ENCODE peak calls at places on chromosomes 7 and 10, in seven cellular contexts. X is cardiac muscle cell, O is mammary epithelial cell, Z is IMR-90, C is pancreas, T is choroid plexus epithelial cell, P is fibroblast of the aortic adventitia. Y is an unnamed sample.
A peak's percentile ranks its signal among the peaks of the same experiment; 100 is the strongest.

GRCh38 chr7:154484406-154484805 is 432.2 kb downstream of the DPP6 start:
- DNase-seq in X (no peak), O (no peak), Z (no peak), C (no peak), T (no peak), P (no peak), Y (no peak)

GRCh38 chr10:132994371-132994796 is 52.0 kb upstream of the CFAP46 start:
- DNase-seq in X (peak; percentile 42), O (no peak), Z (peak; percentile 8), C (no peak), T (peak; percentile 39), P (peak; percentile 34), Y (no peak)

GRCh38 chr10:116300477-116301034 is 23.7 kb upstream of the CCDC172 start:
- DNase-seq in X (no peak), O (no peak), Z (no peak), C (no peak), T (no peak), P (no peak), Y (no peak)

GRCh38 chr7:99707096-99707495 is 27.3 kb upstream of the CYP3A5 start:
- DNase-seq in X (peak; percentile 13), O (peak; percentile 34), Z (peak; percentile 21), C (no peak), T (peak; percentile 26), P (peak; percentile 24), Y (peak; percentile 25)

GRCh38 chr7:108016841-108017775 is 14.1 kb upstream of the LAMB1 start:
- DNase-seq in X (peak; percentile 56), O (peak; percentile 90), Z (peak; percentile 70), C (no peak), T (peak; percentile 70), P (peak; percentile 74), Y (peak; percentile 89)

GRCh38 chr10:71750124-71750841 is 23.0 kb downstream of the VSIR start:
- DNase-seq in X (no peak), O (no peak), Z (no peak), C (peak; percentile 38), T (no peak), P (no peak), Y (no peak)

GRCh38 chr10:107611101-107611500 is 446.6 kb upstream of the SORCS1 start:
- DNase-seq in X (no peak), O (peak; percentile 83), Z (no peak), C (no peak), T (peak; percentile 35), P (no peak), Y (peak; percentile 91)

GRCh38 chr10:86389441-86390193 is 23.0 kb upstream of the GRID1 start:
- DNase-seq in X (peak; percentile 74), O (no peak), Z (peak; percentile 19), C (peak; percentile 85), T (peak; percentile 41), P (peak; percentile 19), Y (peak; percentile 43)

GRCh38 chr10:6885284-6885683 is 305.2 kb upstream of the PRKCQ start:
- DNase-seq in X (no peak), O (no peak), Z (no peak), C (no peak), T (no peak), P (no peak), Y (no peak)

DNA sequence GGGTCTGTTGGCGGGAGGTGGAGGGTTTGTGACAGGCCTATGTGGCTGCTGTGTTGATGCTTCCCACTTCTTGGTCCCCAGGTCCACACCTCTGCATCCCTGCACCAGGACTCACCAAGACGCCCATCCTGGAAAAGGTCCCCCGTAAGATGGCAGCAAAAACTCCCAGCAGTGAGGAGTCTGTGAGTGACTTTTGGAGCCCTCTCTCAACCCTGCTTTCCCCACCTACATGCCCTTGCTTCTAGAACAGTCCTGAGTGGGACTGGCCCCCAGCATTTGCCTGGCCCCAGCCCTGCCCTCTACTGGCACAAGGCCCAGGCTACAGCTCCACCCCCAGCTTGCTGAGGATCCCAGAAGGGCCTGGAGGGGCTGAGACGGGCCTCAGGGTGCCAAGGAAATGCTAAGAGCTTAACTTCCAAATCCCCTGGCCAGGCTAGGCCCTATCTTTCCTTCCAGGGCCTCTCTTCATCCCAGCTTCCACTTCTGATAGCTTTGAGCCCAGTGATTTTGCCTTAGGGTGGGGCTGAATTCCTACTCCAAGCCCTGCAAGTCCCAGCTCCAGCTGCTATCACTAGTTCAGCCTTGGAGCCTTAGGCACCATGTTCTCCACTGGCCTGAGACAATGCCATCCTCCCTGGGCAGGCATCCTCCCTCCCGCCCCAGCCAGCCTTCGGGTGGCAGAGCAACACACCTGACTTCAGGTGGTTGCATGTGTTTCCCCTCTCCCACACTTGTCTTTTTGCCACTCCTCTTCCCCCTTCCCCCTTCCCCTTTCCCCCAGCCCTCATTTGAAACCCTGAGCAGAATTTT is 2.8 kb downstream of the CHAT start:
- DNase-seq in X (no peak), O (no peak), Z (no peak), C (no peak), T (no peak), P (no peak), Y (no peak)
- TF ChIP-seq CTCF in X (no peak), O (no peak), Z (no peak), C (no peak), T (no peak), P (no peak), Y (no peak)

DNA sequence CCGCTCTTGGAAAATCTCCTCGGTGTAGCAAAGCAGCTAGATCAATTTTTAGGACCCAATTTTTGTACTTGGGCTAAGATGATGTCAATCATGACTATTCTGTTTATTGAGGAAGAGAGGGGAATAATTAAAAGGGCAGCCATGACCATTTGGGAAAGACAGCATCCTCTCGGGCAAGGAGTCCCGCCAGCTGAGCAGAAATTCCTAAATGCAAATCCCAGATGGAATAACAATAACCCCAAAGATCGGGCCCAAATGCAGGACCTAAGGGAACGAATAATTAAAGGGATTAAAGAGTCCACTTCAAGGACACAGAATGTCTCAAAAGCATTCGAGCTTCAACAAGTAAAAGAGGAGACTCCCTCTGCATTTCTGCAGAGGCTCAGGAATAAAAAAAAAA is 18.7 kb downstream of the COL17A1 start:
- DNase-seq in X (no peak), O (no peak), Z (no peak), C (no peak), T (no peak), P (no peak), Y (no peak)
- H3K4me3 ChIP-seq in X (no peak overlapping the region), O (no peak overlapping the region), Z (no peak overlapping the region), C (no peak overlapping the region), T (no peak overlapping the region), P (no peak overlapping the region), Y (no peak overlapping the region)

GRCh38 chr10:119933179-119933578 is 40.6 kb downstream of the SEC23IP start:
- DNase-seq in X (peak; percentile 28), O (no peak), Z (peak; percentile 3), C (no peak), T (peak; percentile 41), P (peak; percentile 17), Y (no peak)
- TF ChIP-seq CTCF in X (peak; percentile 33), O (peak; percentile 7), Z (peak; percentile 23), C (no peak), T (peak; percentile 53), P (peak; percentile 16), Y (peak; percentile 13)

GRCh38 chr7:104982773-104983619 is 31.0 kb upstream of the KMT2E start:
- DNase-seq in X (no peak), O (no peak), Z (no peak), C (no peak), T (no peak), P (no peak), Y (no peak)

GRCh38 chr7:104986623-104987259 is 27.3 kb upstream of the KMT2E start:
- DNase-seq in X (no peak), O (no peak), Z (no peak), C (no peak), T (no peak), P (no peak), Y (no peak)

GRCh38 chr7:104984591-104985258 is 29.3 kb upstream of the KMT2E start:
- DNase-seq in X (no peak), O (no peak), Z (no peak), C (no peak), T (no peak), P (no peak), Y (no peak)

GRCh38 chr7:104983620-104984539 is 30.1 kb upstream of the KMT2E start:
- DNase-seq in X (peak; percentile 91), O (peak; percentile 86), Z (peak; percentile 81), C (peak; percentile 92), T (peak; percentile 85), P (peak; percentile 81), Y (peak; percentile 86)

DNA sequence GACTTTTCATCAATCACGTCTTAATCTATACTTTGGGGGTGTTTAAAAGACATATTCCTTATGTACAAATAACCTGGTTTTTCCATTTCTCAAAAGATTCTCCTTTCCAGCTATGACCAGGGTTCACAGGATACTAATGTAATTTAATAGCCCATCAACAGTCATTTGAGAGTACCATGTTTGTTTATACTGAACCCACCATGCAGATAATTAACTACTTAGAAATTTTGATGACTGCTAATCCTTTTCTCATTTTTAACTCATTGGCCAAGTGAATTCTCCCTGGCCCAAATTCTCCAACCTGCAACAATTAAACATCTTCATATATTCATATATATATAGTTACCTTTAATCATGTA is 28.8 kb upstream of the KMT2E start:
- DNase-seq in X (no peak), O (no peak), Z (no peak), C (no peak), T (no peak), P (no peak), Y (no peak)
- H3K4me3 ChIP-seq in X (no peak overlapping the region), O (no peak overlapping the region), Z (no peak overlapping the region), C (no peak overlapping the region), T (no peak overlapping the region), P (no peak overlapping the region), Y (no peak overlapping the region)

DNA sequence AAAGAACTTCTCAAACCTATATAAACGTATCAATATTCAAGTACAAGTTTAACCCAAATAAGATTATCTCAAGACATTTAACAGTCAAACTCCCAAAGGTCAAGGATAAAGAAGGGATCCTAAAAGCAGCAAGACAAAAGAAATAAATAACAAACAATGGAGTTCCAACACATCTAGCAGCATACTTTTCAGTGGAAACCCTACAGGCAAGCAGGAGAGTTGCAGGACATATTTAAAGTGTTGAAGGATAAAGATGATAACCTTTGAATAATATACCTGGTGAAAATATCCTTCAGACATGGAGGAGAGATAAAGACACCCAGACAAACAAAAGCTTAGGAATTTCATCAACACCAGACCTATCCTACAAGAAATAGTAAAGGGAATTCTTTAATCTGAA is 82.8 kb downstream of the TES start:
- DNase-seq in X (no peak), O (no peak), Z (no peak), C (no peak), T (no peak), P (no peak), Y (no peak)
- TF ChIP-seq CTCF in X (no peak), O (peak; percentile 32), Z (no peak), C (no peak), T (peak; percentile 32), P (peak; percentile 29), Y (peak; percentile 18)

GRCh38 chr10:4243169-4243568 is 458.2 kb upstream of the KLF6 start:
- DNase-seq in X (no peak), O (no peak), Z (no peak), C (no peak), T (no peak), P (no peak), Y (no peak)

GRCh38 chr10:4243651-4244050 is 458.6 kb upstream of the KLF6 start:
- DNase-seq in X (peak; percentile 98), O (peak; percentile 93), Z (peak; percentile 100), C (no peak), T (peak; percentile 100), P (peak; percentile 99), Y (peak; percentile 95)

GRCh38 chr10:4242561-4243035 is 457.6 kb upstream of the KLF6 start:
- DNase-seq in X (peak; percentile 83), O (peak; percentile 65), Z (peak; percentile 92), C (no peak), T (peak; percentile 96), P (peak; percentile 91), Y (peak; percentile 26)

GRCh38 chr10:4240641-4241197 is 455.7 kb upstream of the KLF6 start:
- DNase-seq in X (peak; percentile 74), O (no peak), Z (peak; percentile 96), C (no peak), T (peak; percentile 81), P (peak; percentile 85), Y (peak; percentile 38)

GRCh38 chr10:4241724-4242345 is 456.8 kb upstream of the KLF6 start:
- DNase-seq in X (peak; percentile 100), O (peak; percentile 94), Z (peak; percentile 100), C (no peak), T (peak; percentile 100), P (peak; percentile 99), Y (peak; percentile 54)
- H3K4me3 ChIP-seq in X (no peak overlapping the region), O (peak overlapping the region; percentile 27), Z (peak overlapping the region; percentile 4), C (no peak overlapping the region), T (peak overlapping the region; percentile 32), P (peak overlapping the region; percentile 50), Y (no peak overlapping the region)